ENCODE peak calls at places on chromosomes 16 and 17, in ten cellular contexts. K is hepatocyte, M is OCI-LY7, U is GM23338, S is HCT116, F is SK-N-SH, G is Karpas-422, N is PC-9, P is MM.1S, L is PC-3. R is an unnamed sample.

GRCh38 chr17:42288985-42289862 is 926 bp downstream of the STAT5A start:
- DNase-seq in K (no peak), M (no peak), U (peak; percentile 62), S (no peak), F (no peak), G (peak; percentile 73), N (no peak), P (no peak), L (no peak), R (no peak)

GRCh38 chr17:41910701-41911391 is 7.9 kb downstream of the ACLY start:
- DNase-seq in K (no peak), M (no peak), U (no peak), S (no peak), F (no peak), G (no peak), N (no peak), P (no peak), L (peak; percentile 91), R (peak; percentile 99)

GRCh38 chr17:29757788-29758187 is 135.1 kb upstream of the CORO6 start:
- DNase-seq in K (no peak), M (peak; percentile 29), U (no peak), S (no peak), F (no peak), G (no peak), N (no peak), P (no peak), L (no peak), R (no peak)

GRCh38 chr16:48334325-48334724 is 50.9 kb downstream of the SIAH1 start:
- DNase-seq in K (no peak), M (no peak), U (peak; percentile 69), S (no peak), F (no peak), G (no peak), N (no peak), P (no peak), L (no peak), R (no peak)

GRCh38 chr16:78606572-78606971 is 507.1 kb downstream of the WWOX start:
- DNase-seq in K (no peak), M (no peak), U (peak; percentile 43), S (no peak), F (no peak), G (no peak), N (no peak), P (no peak), L (no peak), R (no peak)

GRCh38 chr16:66572356-66572755 is 6.1 kb downstream of the CMTM1 start:
- DNase-seq in K (no peak), M (no peak), U (no peak), S (no peak), F (no peak), G (no peak), N (no peak), P (no peak), L (no peak), R (no peak)

GRCh38 chr17:46863383-46864121 is 12.2 kb downstream of the WNT9B start:
- DNase-seq in K (no peak), M (no peak), U (no peak), S (no peak), F (no peak), G (no peak), N (no peak), P (no peak), L (no peak), R (no peak)

GRCh38 chr17:39927928-39928867 is 666 bp downstream of the LRRC3C start:
- DNase-seq in K (peak; percentile 54), M (no peak), U (peak; percentile 88), S (no peak), F (peak; percentile 52), G (peak; percentile 65), N (no peak), P (peak; percentile 33), L (no peak), R (peak; percentile 46)

GRCh38 chr16:30380801-30381208 is 1.6 kb downstream of the SEPTIN1 start:
- DNase-seq in K (no peak), M (no peak), U (no peak), S (no peak), F (no peak), G (peak; percentile 47), N (no peak), P (no peak), L (no peak), R (no peak)

GRCh38 chr16:30379165-30379783 is 3.1 kb downstream of the SEPTIN1 start:
- DNase-seq in K (peak; percentile 28), M (no peak), U (no peak), S (no peak), F (no peak), G (peak; percentile 41), N (no peak), P (no peak), L (no peak), R (no peak)

GRCh38 chr16:30381351-30382041 is 865 bp downstream of the SEPTIN1 start:
- DNase-seq in K (no peak), M (peak; percentile 67), U (no peak), S (no peak), F (no peak), G (peak; percentile 64), N (no peak), P (no peak), L (no peak), R (no peak)

GRCh38 chr16:30380072-30380471 is 2.3 kb downstream of the SEPTIN1 start:
- DNase-seq in K (no peak), M (no peak), U (no peak), S (no peak), F (no peak), G (no peak), N (no peak), P (no peak), L (no peak), R (no peak)

DNA sequence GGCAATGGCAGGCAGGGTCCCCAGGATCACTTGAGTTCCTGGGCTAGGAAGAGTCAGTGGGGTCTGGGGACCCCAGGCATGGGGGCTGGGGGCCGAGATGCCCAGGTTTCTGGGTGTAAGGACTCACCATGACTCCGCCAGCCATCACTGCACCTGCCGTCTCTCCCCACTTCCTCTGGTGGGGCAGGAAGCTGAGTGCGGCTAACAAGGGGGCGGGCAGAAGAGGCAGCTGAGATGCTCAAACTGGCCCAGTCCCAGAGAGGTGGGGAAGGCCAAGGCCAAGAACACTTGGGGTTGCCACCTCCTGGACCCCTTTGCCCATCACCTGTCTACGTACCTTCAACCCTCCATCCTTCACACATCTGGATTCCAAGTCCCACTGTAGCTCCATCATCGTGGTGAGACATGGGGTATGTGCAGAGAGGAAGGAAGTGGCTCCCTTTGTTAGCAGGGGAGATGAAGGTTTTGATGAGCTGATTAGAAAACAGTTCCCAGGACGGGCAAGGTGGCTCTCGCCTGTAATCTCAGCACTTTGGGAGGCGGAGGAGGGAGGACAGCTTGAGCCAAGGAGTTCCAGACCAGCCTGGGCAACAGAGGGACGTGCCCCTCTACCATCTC is at the start of gene SEPTIN1:
- DNase-seq in K (no peak), M (peak; percentile 88), U (no peak), S (no peak), F (no peak), G (peak; percentile 81), N (no peak), P (peak; percentile 76), L (no peak), R (no peak)
- H3K4me3 ChIP-seq in K (no peak within 1 kb of the TSS), M (peak within 1 kb of the TSS; percentile 85), U (no peak within 1 kb of the TSS), S (no peak within 1 kb of the TSS), F (no peak within 1 kb of the TSS), G (peak within 1 kb of the TSS; percentile 77), N (no peak within 1 kb of the TSS), P (peak within 1 kb of the TSS; percentile 68), L (no peak within 1 kb of the TSS), R (no peak within 1 kb of the TSS)

GRCh38 chr17:3889613-3890012 is 3.2 kb downstream of the CAMKK1 start:
- DNase-seq in K (no peak), M (no peak), U (no peak), S (no peak), F (no peak), G (no peak), N (no peak), P (no peak), L (no peak), R (no peak)
- H3K9me2 ChIP-seq in K (no peaks in the 10 kb centered on the region), M (no peaks in the 10 kb centered on the region), U (no peaks in the 10 kb centered on the region), S (no peaks in the 10 kb centered on the region), F (no peaks in the 10 kb centered on the region), G (no peaks in the 10 kb centered on the region), N (no peaks in the 10 kb centered on the region), P (no peaks in the 10 kb centered on the region), L (no peaks in the 10 kb centered on the region), R (no peaks in the 10 kb centered on the region)

GRCh38 chr17:81427446-81428120 is 32.3 kb downstream of the BAHCC1 start:
- DNase-seq in K (no peak), M (no peak), U (no peak), S (no peak), F (peak; percentile 73), G (no peak), N (no peak), P (no peak), L (no peak), R (no peak)
- H3K4me3 ChIP-seq in K (no peak overlapping the region), M (no peak overlapping the region), U (no peak overlapping the region), S (no peak overlapping the region), F (no peak overlapping the region), G (no peak overlapping the region), N (no peak overlapping the region), P (no peak overlapping the region), L (no peak overlapping the region), R (no peak overlapping the region)

GRCh38 chr16:88923450-88923849 is 53.6 kb downstream of the CBFA2T3 start:
- DNase-seq in K (no peak), M (no peak), U (no peak), S (no peak), F (no peak), G (no peak), N (no peak), P (no peak), L (no peak), R (no peak)

GRCh38 chr16:88922114-88922825 is 54.7 kb downstream of the CBFA2T3 start:
- DNase-seq in K (no peak), M (no peak), U (peak; percentile 57), S (no peak), F (no peak), G (no peak), N (no peak), P (no peak), L (peak; percentile 42), R (peak; percentile 87)

GRCh38 chr16:88922826-88923410 is 54.1 kb downstream of the CBFA2T3 start:
- DNase-seq in K (no peak), M (no peak), U (no peak), S (no peak), F (no peak), G (no peak), N (no peak), P (no peak), L (no peak), R (no peak)

GRCh38 chr16:88921603-88921995 is 55.1 kb upstream of the PABPN1L start:
- DNase-seq in K (no peak), M (no peak), U (no peak), S (no peak), F (no peak), G (no peak), N (no peak), P (no peak), L (no peak), R (no peak)

DNA sequence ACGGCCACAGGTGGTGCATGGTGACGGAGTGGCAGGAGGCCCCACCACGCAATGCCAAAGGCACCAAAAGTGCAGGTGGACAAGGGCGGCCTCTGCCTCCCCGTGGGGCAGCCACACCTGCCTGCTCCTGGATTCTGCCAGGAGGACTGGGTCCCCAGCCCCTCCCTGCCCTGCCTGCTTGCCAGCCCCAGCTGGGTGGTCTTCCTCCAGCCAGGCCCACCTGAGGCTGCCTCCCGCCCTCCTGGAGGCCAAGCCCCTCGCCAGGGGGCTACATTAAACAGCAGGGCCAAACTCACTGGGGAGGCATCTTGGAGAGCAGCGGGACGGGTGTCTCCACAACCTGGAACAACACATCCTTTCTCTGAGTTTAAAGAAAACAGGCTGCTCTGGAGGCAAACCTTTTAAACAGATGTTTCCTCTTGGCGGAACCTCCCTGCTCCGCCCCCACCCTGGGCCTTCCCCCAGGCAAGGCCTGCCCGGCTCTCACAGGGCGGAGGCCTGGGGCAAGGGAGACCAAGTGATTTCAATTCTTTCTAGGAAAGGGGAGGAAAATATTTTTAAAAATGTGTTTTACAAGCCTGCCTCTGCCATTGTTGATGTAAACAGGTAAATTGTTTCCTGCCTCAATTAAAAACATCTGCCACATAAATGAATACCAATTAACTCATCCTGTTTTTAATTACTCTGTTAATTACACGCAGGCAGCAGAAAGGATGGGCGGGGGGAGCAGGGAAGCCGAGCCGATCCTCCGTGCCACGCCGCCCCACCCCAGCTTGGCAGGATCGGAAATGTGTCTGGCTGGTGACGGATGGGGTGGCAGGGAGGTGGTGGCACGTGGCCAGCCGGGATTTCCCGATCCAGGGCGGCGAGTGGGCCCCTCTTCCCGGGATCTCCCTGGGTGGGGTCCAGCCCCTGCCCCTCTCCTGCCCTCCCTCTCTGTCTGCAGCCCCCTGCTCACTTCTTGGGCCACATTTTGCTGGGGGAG is 54.5 kb upstream of the PABPN1L start:
- DNase-seq in K (peak; percentile 74), M (no peak), U (no peak), S (no peak), F (peak; percentile 88), G (no peak), N (no peak), P (no peak), L (peak; percentile 37), R (peak; percentile 84)
- H3K9me2 ChIP-seq in K (no peaks in the 10 kb centered on the region), M (no peaks in the 10 kb centered on the region), U (no peaks in the 10 kb centered on the region), S (no peaks in the 10 kb centered on the region), F (no peaks in the 10 kb centered on the region), G (no peaks in the 10 kb centered on the region), N (no peaks in the 10 kb centered on the region), P (no peaks in the 10 kb centered on the region), L (no peaks in the 10 kb centered on the region), R (no peaks in the 10 kb centered on the region)

R was measured in GM23248.